ENCODE peak calls at places on chromosomes 7 and 10, in seven cellular contexts. H is hepatocyte; D is SJCRH30; V is heart right ventricle; U is CD4-positive, alpha-beta T cell; Q is body of pancreas; R is endothelial cell of umbilical vein. L is an unnamed sample. For H3K27me3, the result is how much of the 10 kb centered on the place peaks cover.

GRCh38 chr7:38731195-38731594 is 100.0 kb upstream of the AMPH start:
- DNase-seq in U (no peak), H (no peak), Q (no peak), V (no peak), D (no peak), R (no peak), L (no peak)

GRCh38 chr7:158028290-158028941 is 559.2 kb downstream of the PTPRN2 start:
- DNase-seq in V (no peak), D (no peak), H (peak), R (no peak), Q (no peak), U (no peak), L (no peak)

GRCh38 chr7:35839860-35840854 is 39.3 kb downstream of the SEPTIN7 start:
- DNase-seq in D (no peak), Q (no peak), H (no peak), R (peak), U (no peak), V (no peak), L (no peak)

GRCh38 chr7:25260862-25261454 is 32.7 kb upstream of the NPVF start:
- DNase-seq in V (no peak), Q (no peak), R (no peak), H (peak), D (peak), U (no peak), L (no peak)

GRCh38 chr7:1105189-1105588 is 17.3 kb downstream of the GPER1 start:
- DNase-seq in R (no peak), Q (no peak), D (no peak), U (no peak), H (no peak), V (no peak), L (no peak)

GRCh38 chr7:134890246-134891240 is 95.8 kb upstream of the AGBL3 start:
- DNase-seq in Q (no peak), U (no peak), V (peak), D (peak), R (peak), H (peak), L (no peak)

GRCh38 chr7:135260930-135261721 is 27.5 kb downstream of the STRA8 start:
- DNase-seq in R (peak), D (peak), V (no peak), U (no peak), H (no peak), Q (no peak), L (no peak)

GRCh38 chr10:28077889-28078288 is 79.0 kb upstream of the ODAD2 start:
- DNase-seq in D (no peak), V (no peak), H (no peak), Q (no peak), U (no peak), R (no peak), L (no peak)

GRCh38 chr7:158024351-158024715 is 563.3 kb downstream of the PTPRN2 start:
- DNase-seq in R (no peak), D (no peak), H (no peak), U (no peak), V (no peak), Q (no peak), L (no peak)

GRCh38 chr10:52229271-52229931 is 84.7 kb upstream of the DKK1 start:
- DNase-seq in H (no peak), U (no peak), Q (no peak), V (no peak), R (peak), D (no peak), L (no peak)

GRCh38 chr10:12720217-12720981 is 281.1 kb downstream of the CCDC3 start:
- DNase-seq in H (peak), D (peak), Q (peak), V (peak), R (peak), U (no peak), L (peak)

GRCh38 chr10:98950106-98950505 is 285.5 kb downstream of the HPSE2 start:
- DNase-seq in D (peak), U (no peak), H (no peak), R (no peak), V (no peak), Q (no peak), L (no peak)

DNA sequence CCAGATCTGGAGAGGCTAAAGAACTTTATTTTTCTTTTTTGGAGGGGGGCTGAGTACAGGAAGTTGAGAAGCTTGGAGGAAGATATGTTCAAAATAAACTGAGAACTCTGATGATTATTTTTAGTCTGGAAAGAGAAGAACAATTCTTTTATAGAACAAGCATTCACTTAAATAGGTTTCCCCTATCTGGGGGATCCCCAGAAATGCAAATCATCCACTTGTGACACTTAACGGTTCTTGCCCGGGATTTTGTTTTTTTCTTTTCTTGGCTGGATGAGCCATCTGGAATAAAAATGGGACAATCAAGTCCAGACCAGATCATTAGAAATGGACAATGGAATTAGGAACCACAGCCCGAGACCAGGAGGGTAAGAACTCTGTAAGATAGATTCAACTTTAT is 95.9 kb upstream of the EGR2 start:
- DNase-seq in R (no peak), U (no peak), H (no peak), D (no peak), V (no peak), Q (no peak), L (no peak)
- H3K27me3 ChIP-seq in R (under half), U (under half), H (under half), D (under half), V (under half), Q (under half), L (under half)

DNA sequence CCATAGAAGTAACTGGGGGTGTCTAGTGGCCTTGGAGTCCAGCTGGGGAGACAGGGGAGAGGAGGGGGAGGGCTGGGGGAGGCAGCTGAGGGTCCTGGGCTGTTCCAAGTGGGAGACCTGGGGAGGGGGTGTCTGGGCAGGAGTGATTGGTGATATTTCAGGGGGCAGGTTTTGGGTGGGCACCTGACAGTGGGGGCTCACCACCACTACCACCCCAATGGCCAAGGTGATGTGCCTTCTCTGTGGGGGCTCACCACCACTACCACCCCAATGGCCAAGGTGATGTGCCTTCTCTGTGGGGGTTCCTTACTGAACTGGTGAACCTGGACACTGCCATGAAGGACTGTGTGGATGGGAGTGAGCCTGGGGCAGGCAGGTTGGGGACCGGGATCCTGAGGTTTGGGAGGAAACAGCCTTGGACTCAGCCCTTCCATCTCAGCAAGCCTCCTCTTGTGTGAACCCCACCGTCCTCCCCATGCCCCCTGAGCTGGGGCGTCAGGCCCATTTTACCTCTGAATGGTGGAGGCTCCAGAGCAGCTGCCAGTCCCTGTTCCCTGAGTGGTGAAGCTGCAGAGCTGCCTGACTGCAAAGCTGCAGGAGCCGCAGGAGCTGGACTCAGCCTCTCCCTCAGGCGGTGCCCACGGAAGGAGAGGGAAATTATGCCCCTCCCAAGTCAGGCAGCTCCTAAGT is 50.6 kb upstream of the ZNF716 start:
- DNase-seq in Q (no peak), D (no peak), H (no peak), V (no peak), R (no peak), U (no peak), L (no peak)
- H3K27ac ChIP-seq in Q (no peak), D (no peak), H (no peak), V (no peak), R (no peak), U (no peak), L (no peak)

DNA sequence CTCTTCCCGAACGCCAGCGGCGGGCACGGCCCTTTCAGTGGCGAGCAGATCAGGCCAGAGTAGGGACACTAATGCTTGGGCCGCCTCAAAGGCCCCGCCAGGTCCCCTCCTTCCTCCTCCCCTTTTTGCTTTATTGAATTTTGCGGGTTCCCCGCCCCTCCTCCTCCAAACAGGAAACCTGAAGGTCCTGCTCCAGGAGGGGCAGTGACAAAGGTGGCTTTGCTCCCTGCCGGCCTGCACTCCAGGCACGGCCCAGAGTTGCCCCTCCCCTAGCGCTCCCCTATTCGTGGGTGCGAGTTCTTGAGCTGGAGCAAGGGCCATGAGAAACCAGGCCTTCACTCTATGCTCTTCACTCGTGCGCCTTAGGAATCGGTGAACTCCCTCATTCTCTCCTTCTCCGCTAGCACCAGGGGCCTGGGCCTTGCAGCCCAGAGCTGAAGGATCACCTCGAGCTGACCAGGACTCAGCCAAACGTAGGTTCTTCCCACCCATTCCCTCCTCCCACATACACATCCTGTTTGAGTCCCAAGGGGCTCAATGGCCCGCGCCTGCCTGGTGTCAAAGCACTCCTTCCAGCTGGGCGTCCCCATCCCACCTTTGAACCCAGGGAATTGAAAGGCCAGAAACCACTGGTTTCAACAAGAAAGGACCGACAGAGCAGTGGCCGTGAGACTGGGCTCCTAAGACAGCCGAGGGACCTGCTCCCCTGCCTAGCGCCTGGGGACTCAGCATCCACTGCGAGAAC is 629 bp upstream of the HOXA6 start:
- DNase-seq in Q (no peak), R (peak), V (no peak), D (no peak), U (no peak), H (no peak), L (no peak)
- H3K27me3 ChIP-seq in Q (half or more), R (under half), V (half or more), D (under half), U (half or more), H (half or more), L (under half)

GRCh38 chr7:143202161-143202560 is 18.9 kb downstream of the TAS2R39 start:
- DNase-seq in H (no peak), Q (no peak), V (no peak), R (no peak), U (no peak), D (no peak), L (no peak)

GRCh38 chr7:143210541-143210940 is 11.3 kb upstream of the TAS2R40 start:
- DNase-seq in V (no peak), D (no peak), H (no peak), U (no peak), R (no peak), Q (no peak), L (no peak)

DNA sequence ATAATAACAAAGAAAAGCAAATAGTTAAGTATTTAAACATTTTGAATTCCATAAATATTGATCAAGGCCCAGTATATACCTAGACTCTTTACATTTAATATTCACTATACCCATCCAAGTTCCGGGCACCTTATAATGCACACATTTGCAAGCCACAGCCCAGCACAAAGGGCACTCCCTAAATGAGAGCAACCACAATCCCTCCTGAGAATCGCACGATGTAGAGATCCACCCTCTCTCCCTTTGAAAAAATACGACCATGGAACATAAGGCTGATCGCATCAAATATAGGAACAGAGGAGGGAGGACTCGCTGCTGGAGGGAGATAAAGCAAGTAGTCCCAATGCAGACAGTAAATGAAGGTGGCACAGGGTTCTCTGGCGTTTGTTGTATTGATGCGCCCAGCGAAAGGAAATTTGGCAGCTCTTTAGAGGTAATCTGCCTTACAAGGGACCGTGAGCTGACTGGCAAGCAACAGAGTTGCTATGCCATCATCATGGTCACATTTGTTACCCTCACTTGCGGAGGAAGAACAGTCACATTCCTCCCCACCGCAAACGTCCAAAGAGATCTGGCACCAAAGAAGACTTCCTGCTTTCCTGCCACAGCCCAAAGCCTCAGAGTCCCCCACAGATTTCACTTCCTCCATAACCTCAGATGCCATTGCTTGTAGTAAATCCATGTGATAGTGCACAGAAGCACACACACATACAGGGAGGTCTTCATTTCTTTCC is 16.1 kb upstream of the TAS2R40 start:
- DNase-seq in V (peak), Q (no peak), D (peak), U (no peak), R (no peak), H (no peak), L (peak)
- H3K27ac ChIP-seq in V (no peak), Q (no peak), D (no peak), U (no peak), R (no peak), H (no peak), L (no peak)

DNA sequence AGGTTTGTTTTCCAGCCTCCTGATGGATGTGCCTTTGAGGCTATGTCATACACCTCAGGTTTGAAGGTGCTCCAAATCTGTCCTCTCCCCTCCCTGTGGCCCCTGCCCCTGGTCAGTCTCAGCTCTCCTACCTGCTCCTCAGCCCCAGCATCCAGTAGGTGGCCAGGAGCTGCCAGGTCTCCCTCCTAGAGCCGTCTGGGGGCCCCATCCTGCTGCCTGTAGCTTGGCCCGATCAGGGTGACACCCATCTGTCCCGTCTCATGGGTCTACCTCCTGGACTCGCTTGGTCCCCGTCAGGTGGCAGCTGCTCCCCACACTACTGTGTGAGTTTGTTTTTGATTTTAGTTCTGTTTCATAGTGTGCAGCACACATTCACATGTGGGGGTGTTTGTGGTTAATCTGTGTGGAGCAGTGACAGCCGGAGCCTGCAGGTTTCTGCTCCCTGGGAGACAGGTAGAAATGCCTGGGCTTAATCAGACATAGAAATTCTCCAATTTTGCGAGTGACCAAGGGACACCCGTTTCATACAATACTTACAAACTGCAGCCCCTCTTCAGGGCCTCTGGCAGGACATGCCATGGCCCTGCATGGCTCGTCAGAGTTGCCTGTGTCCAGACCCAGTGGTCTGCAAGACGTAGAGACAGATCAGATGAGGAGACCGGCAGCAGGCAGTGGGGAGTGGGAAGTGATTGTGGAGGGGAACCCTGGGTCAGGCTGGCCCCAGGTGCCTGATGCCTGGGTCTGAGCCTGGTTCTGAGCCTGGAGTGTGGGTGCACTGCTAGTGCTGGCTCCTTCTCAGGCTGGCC is 17.1 kb downstream of the ADCY1 start:
- DNase-seq in R (no peak), Q (no peak), U (no peak), D (no peak), H (no peak), V (no peak), L (no peak)
- H3K27me3 ChIP-seq in R (under half), Q (under half), U (under half), D (half or more), H (under half), V (under half), L (under half)

GRCh38 chr10:110863361-110863760 is 8.4 kb upstream of the PDCD4 start:
- DNase-seq in Q (no peak), R (no peak), V (no peak), H (no peak), D (no peak), U (no peak), L (no peak)

GRCh38 chr10:110863956-110864355 is 7.8 kb upstream of the PDCD4 start:
- DNase-seq in D (no peak), H (no peak), V (no peak), U (no peak), R (no peak), Q (no peak), L (no peak)

GRCh38 chr10:110861476-110861875 is 10.3 kb upstream of the PDCD4 start:
- DNase-seq in H (no peak), D (no peak), Q (no peak), V (no peak), R (no peak), U (no peak), L (no peak)

GRCh38 chr10:110861930-110862677 is 9.6 kb upstream of the PDCD4 start:
- DNase-seq in H (no peak), R (no peak), U (no peak), Q (no peak), D (no peak), V (no peak), L (no peak)

DNA sequence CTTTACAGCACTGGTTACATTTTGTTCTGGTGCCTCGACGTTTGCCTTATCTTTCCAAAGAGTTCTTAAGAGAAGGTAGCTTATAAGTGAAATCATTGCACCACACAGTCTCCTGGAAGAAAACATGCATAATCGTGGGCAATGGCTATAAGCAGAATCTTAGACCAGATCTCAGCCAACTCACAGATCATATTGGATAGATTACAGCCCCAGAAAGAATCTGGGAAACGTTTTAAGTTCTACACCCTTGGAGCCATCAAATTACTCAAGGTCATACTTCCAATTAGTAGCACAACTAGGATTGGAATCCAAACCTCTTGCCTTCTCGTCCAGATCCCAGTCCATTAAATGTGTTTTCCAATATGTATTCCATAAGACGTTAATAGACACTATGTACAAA is 8.8 kb upstream of the PDCD4 start:
- DNase-seq in Q (no peak), R (no peak), D (no peak), H (no peak), U (no peak), V (no peak), L (no peak)
- H3K27ac ChIP-seq in Q (no peak), R (no peak), D (no peak), H (peak), U (peak), V (no peak), L (no peak)

GRCh38 chr10:23196915-23197314 is 4.8 kb downstream of the PTF1A start:
- DNase-seq in Q (no peak), U (no peak), D (no peak), H (no peak), V (no peak), R (no peak), L (no peak)

GRCh38 chr10:23199768-23200511 is 7.8 kb downstream of the PTF1A start:
- DNase-seq in V (no peak), Q (no peak), H (no peak), D (no peak), U (no peak), R (no peak), L (no peak)

GRCh38 chr10:23198940-23199767 is 7.0 kb downstream of the PTF1A start:
- DNase-seq in U (no peak), R (no peak), Q (peak), D (no peak), V (no peak), H (no peak), L (no peak)

GRCh38 chr10:23197416-23197861 is 5.3 kb downstream of the PTF1A start:
- DNase-seq in Q (no peak), H (no peak), R (no peak), U (no peak), V (no peak), D (peak), L (no peak)

GRCh38 chr10:23198610-23198939 is 6.5 kb downstream of the PTF1A start:
- DNase-seq in Q (no peak), H (no peak), R (no peak), D (no peak), V (no peak), U (no peak), L (no peak)
- H3K27me3 ChIP-seq in Q (under half), H (half or more), R (half or more), D (under half), V (half or more), U (half or more), L (under half)

GRCh38 chr7:65339257-65339656 is 34.4 kb upstream of the ZNF92 start:
- DNase-seq in R (no peak), Q (no peak), U (no peak), H (no peak), D (no peak), V (no peak), L (no peak)
- H3K27ac ChIP-seq in R (no peak), Q (no peak), U (no peak), H (no peak), D (no peak), V (no peak), L (no peak)

GRCh38 chr10:124020871-124021823 is 72.3 kb downstream of the CHST15 start:
- DNase-seq in U (no peak), D (peak), Q (no peak), V (no peak), R (no peak), H (no peak), L (no peak)
- H3K27me3 ChIP-seq in U (under half), D (under half), Q (under half), V (under half), R (under half), H (under half), L (under half)

DNA sequence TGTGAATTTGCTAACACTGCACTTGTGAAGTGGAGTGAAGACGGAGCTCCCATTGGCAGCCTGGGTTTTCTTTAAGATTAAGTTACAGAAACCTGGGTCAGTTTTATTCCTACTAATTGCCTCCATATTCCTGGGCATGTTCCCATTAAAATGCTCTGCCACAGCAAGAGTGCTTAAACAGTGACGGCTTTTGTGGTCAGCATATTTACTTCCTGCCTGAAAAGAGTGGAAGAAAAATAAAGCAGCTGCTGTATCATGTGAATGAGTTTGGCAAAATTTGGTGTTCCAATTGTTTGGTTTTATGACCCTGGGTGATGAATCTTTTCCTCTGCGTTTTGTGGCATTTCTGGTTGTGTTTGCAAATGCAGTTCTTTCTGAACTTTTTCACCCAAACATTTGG is 96.9 kb upstream of the PLXDC2 start:
- DNase-seq in V (no peak), R (no peak), Q (no peak), H (peak), U (no peak), D (peak), L (no peak)
- H3K27ac ChIP-seq in V (peak), R (no peak), Q (no peak), H (peak), U (no peak), D (no peak), L (no peak)